ENCODE peak calls at places on chromosome 19, in nine cellular contexts. One of them, this sample, is unnamed. For H3K4me1, the result is how much of the 10 kb centered on the place peaks cover.

GRCh38 chr19:33157906-33158305 is 26.0 kb downstream of the WDR88 start:
- DNase-seq in sigmoid colon: no peak
- DNase-seq in RWPE2: no peak
- DNase-seq in kidney: no peak
- DNase-seq in osteoblast: no peak
- DNase-seq in GM23248: no peak
- DNase-seq in breast epithelium: no peak
- DNase-seq in heart right ventricle: no peak
- DNase-seq in pancreas: no peak
- DNase-seq in this sample: no peak

GRCh38 chr19:1038995-1039645 is 787 bp upstream of the ABCA7 start:
- DNase-seq in sigmoid colon: no peak
- DNase-seq in RWPE2: no peak
- DNase-seq in kidney: no peak
- DNase-seq in osteoblast: no peak
- DNase-seq in GM23248: peak
- DNase-seq in breast epithelium: no peak
- DNase-seq in heart right ventricle: no peak
- DNase-seq in pancreas: no peak
- DNase-seq in this sample: peak

GRCh38 chr19:29022599-29022998 is 190.4 kb downstream of the UQCRFS1 start:
- DNase-seq in sigmoid colon: no peak
- DNase-seq in RWPE2: no peak
- DNase-seq in kidney: no peak
- DNase-seq in osteoblast: no peak
- DNase-seq in GM23248: no peak
- DNase-seq in breast epithelium: no peak
- DNase-seq in heart right ventricle: no peak
- DNase-seq in pancreas: no peak
- DNase-seq in this sample: no peak

GRCh38 chr19:16273005-16273404 is 51.6 kb upstream of the KLF2 start:
- DNase-seq in sigmoid colon: peak
- DNase-seq in RWPE2: no peak
- DNase-seq in kidney: peak
- DNase-seq in osteoblast: no peak
- DNase-seq in GM23248: no peak
- DNase-seq in breast epithelium: no peak
- DNase-seq in heart right ventricle: peak
- DNase-seq in pancreas: no peak
- DNase-seq in this sample: no peak

GRCh38 chr19:7748756-7749155 is 1.4 kb upstream of the CD209 start:
- DNase-seq in sigmoid colon: peak
- DNase-seq in RWPE2: no peak
- DNase-seq in kidney: no peak
- DNase-seq in osteoblast: peak
- DNase-seq in GM23248: peak
- DNase-seq in breast epithelium: peak
- DNase-seq in heart right ventricle: no peak
- DNase-seq in pancreas: no peak
- DNase-seq in this sample: no peak

GRCh38 chr19:5700455-5701092 is 10.5 kb downstream of the RPL36 start:
- DNase-seq in sigmoid colon: peak
- DNase-seq in RWPE2: no peak
- DNase-seq in kidney: no peak
- DNase-seq in osteoblast: peak
- DNase-seq in GM23248: no peak
- DNase-seq in breast epithelium: no peak
- DNase-seq in heart right ventricle: no peak
- DNase-seq in pancreas: no peak
- DNase-seq in this sample: no peak

GRCh38 chr19:49555600-49556411 is 24.6 kb downstream of the NOSIP start:
- DNase-seq in sigmoid colon: peak
- DNase-seq in RWPE2: no peak
- DNase-seq in kidney: peak
- DNase-seq in osteoblast: peak
- DNase-seq in GM23248: peak
- DNase-seq in breast epithelium: no peak
- DNase-seq in heart right ventricle: peak
- DNase-seq in pancreas: peak
- DNase-seq in this sample: peak

GRCh38 chr19:32176591-32176990 is 168.8 kb upstream of the ZNF507 start:
- DNase-seq in sigmoid colon: no peak
- DNase-seq in RWPE2: no peak
- DNase-seq in kidney: no peak
- DNase-seq in osteoblast: no peak
- DNase-seq in GM23248: no peak
- DNase-seq in breast epithelium: no peak
- DNase-seq in heart right ventricle: no peak
- DNase-seq in pancreas: no peak
- DNase-seq in this sample: no peak

GRCh38 chr19:14023404-14024235 is 4.3 kb upstream of the RLN3 start:
- DNase-seq in sigmoid colon: no peak
- DNase-seq in RWPE2: no peak
- DNase-seq in kidney: peak
- DNase-seq in osteoblast: peak
- DNase-seq in GM23248: peak
- DNase-seq in breast epithelium: no peak
- DNase-seq in heart right ventricle: no peak
- DNase-seq in pancreas: peak
- DNase-seq in this sample: no peak

GRCh38 chr19:1618157-1619093 is 13.2 kb upstream of the UQCR11 start:
- DNase-seq in sigmoid colon: no peak
- DNase-seq in RWPE2: peak
- DNase-seq in kidney: peak
- DNase-seq in osteoblast: peak
- DNase-seq in GM23248: peak
- DNase-seq in breast epithelium: no peak
- DNase-seq in heart right ventricle: no peak
- DNase-seq in pancreas: peak
- DNase-seq in this sample: no peak

GRCh38 chr19:17468302-17469091 is 1.8 kb upstream of the SLC27A1 start:
- DNase-seq in sigmoid colon: peak
- DNase-seq in RWPE2: no peak
- DNase-seq in kidney: no peak
- DNase-seq in osteoblast: peak
- DNase-seq in GM23248: peak
- DNase-seq in breast epithelium: peak
- DNase-seq in heart right ventricle: peak
- DNase-seq in pancreas: peak
- DNase-seq in this sample: no peak

GRCh38 chr19:36876993-36877938 is 26.6 kb downstream of the ZNF345 start:
- DNase-seq in sigmoid colon: no peak
- DNase-seq in RWPE2: no peak
- DNase-seq in kidney: no peak
- DNase-seq in osteoblast: no peak
- DNase-seq in GM23248: no peak
- DNase-seq in breast epithelium: no peak
- DNase-seq in heart right ventricle: no peak
- DNase-seq in pancreas: no peak
- DNase-seq in this sample: no peak
- H3K27ac ChIP-seq in sigmoid colon: no peak
- H3K27ac ChIP-seq in RWPE2: no peak
- H3K27ac ChIP-seq in kidney: no peak
- H3K27ac ChIP-seq in osteoblast: no peak
- H3K27ac ChIP-seq in GM23248: no peak
- H3K27ac ChIP-seq in breast epithelium: no peak
- H3K27ac ChIP-seq in heart right ventricle: no peak
- H3K27ac ChIP-seq in pancreas: no peak
- H3K27ac ChIP-seq in this sample: no peak

GRCh38 chr19:39155114-39155700 is 29.6 kb downstream of the PAK4 start:
- DNase-seq in sigmoid colon: no peak
- DNase-seq in RWPE2: no peak
- DNase-seq in kidney: no peak
- DNase-seq in osteoblast: peak
- DNase-seq in GM23248: no peak
- DNase-seq in breast epithelium: no peak
- DNase-seq in heart right ventricle: no peak
- DNase-seq in pancreas: peak
- DNase-seq in this sample: no peak

GRCh38 chr19:39156891-39157230 is 31.3 kb downstream of the PAK4 start:
- DNase-seq in sigmoid colon: no peak
- DNase-seq in RWPE2: no peak
- DNase-seq in kidney: no peak
- DNase-seq in osteoblast: no peak
- DNase-seq in GM23248: no peak
- DNase-seq in breast epithelium: no peak
- DNase-seq in heart right ventricle: no peak
- DNase-seq in pancreas: no peak
- DNase-seq in this sample: no peak

GRCh38 chr19:39154626-39155100 is 29.1 kb downstream of the PAK4 start:
- DNase-seq in sigmoid colon: no peak
- DNase-seq in RWPE2: no peak
- DNase-seq in kidney: no peak
- DNase-seq in osteoblast: peak
- DNase-seq in GM23248: no peak
- DNase-seq in breast epithelium: peak
- DNase-seq in heart right ventricle: no peak
- DNase-seq in pancreas: peak
- DNase-seq in this sample: no peak

GRCh38 chr19:39156230-39156890 is 30.8 kb downstream of the PAK4 start:
- DNase-seq in sigmoid colon: no peak
- DNase-seq in RWPE2: no peak
- DNase-seq in kidney: no peak
- DNase-seq in osteoblast: peak
- DNase-seq in GM23248: peak
- DNase-seq in breast epithelium: no peak
- DNase-seq in heart right ventricle: no peak
- DNase-seq in pancreas: peak
- DNase-seq in this sample: no peak

DNA sequence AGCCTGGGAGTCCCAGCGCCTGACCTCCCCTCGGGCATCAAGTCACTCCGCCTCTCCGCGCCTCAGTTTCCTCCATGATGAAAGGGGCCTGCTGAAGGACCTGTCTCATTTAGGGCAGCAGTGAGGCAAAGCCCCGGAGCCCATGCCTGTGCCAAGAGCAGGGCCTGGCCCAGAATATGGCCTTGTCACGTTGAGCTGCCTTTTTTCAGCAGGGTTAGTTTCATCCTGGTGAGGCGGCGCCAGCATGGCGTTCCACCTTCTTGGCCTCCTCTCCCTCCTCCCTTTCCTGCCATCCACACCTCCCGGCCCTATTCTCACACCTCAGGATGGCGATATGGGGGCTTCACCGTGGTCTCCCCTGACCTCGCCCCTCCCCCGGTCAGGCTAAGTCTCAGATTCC is 30.2 kb downstream of the PAK4 start:
- DNase-seq in sigmoid colon: no peak
- DNase-seq in RWPE2: no peak
- DNase-seq in kidney: no peak
- DNase-seq in osteoblast: peak
- DNase-seq in GM23248: no peak
- DNase-seq in breast epithelium: no peak
- DNase-seq in heart right ventricle: no peak
- DNase-seq in pancreas: no peak
- DNase-seq in this sample: no peak
- H3K4me1 ChIP-seq in sigmoid colon: under half
- H3K4me1 ChIP-seq in RWPE2: under half
- H3K4me1 ChIP-seq in kidney: half or more
- H3K4me1 ChIP-seq in osteoblast: under half
- H3K4me1 ChIP-seq in GM23248: under half
- H3K4me1 ChIP-seq in breast epithelium: under half
- H3K4me1 ChIP-seq in heart right ventricle: under half
- H3K4me1 ChIP-seq in pancreas: under half
- H3K4me1 ChIP-seq in this sample: under half

GRCh38 chr19:54145541-54146158 is 8.1 kb downstream of the CNOT3 start:
- DNase-seq in sigmoid colon: no peak
- DNase-seq in RWPE2: no peak
- DNase-seq in kidney: no peak
- DNase-seq in osteoblast: no peak
- DNase-seq in GM23248: no peak
- DNase-seq in breast epithelium: no peak
- DNase-seq in heart right ventricle: no peak
- DNase-seq in pancreas: no peak
- DNase-seq in this sample: no peak

GRCh38 chr19:54149021-54149812 is 10.3 kb downstream of the LENG1 start:
- DNase-seq in sigmoid colon: no peak
- DNase-seq in RWPE2: no peak
- DNase-seq in kidney: no peak
- DNase-seq in osteoblast: no peak
- DNase-seq in GM23248: no peak
- DNase-seq in breast epithelium: no peak
- DNase-seq in heart right ventricle: no peak
- DNase-seq in pancreas: no peak
- DNase-seq in this sample: no peak

GRCh38 chr19:54147676-54148075 is 10.1 kb downstream of the CNOT3 start:
- DNase-seq in sigmoid colon: peak
- DNase-seq in RWPE2: no peak
- DNase-seq in kidney: peak
- DNase-seq in osteoblast: no peak
- DNase-seq in GM23248: no peak
- DNase-seq in breast epithelium: no peak
- DNase-seq in heart right ventricle: peak
- DNase-seq in pancreas: no peak
- DNase-seq in this sample: no peak

GRCh38 chr19:54151362-54152035 is 8.0 kb downstream of the LENG1 start:
- DNase-seq in sigmoid colon: no peak
- DNase-seq in RWPE2: no peak
- DNase-seq in kidney: no peak
- DNase-seq in osteoblast: no peak
- DNase-seq in GM23248: no peak
- DNase-seq in breast epithelium: no peak
- DNase-seq in heart right ventricle: no peak
- DNase-seq in pancreas: no peak
- DNase-seq in this sample: no peak

DNA sequence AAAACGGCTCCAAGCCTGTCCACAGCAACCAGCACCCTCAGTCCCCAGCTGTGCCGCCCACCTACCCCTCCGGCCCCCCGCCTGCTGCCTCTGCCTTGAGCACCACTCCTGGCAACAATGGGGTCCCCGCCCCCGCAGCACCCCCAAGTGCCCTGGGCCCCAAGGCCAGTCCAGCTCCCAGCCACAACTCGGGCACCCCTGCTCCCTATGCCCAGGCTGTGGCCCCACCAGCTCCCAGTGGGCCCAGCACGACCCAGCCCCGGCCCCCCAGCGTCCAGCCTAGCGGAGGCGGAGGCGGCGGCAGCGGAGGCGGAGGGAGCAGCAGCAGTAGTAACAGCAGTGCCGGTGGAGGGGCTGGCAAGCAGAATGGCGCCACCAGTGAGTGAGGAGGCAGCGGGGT is 10.6 kb downstream of the CNOT3 start:
- DNase-seq in sigmoid colon: no peak
- DNase-seq in RWPE2: no peak
- DNase-seq in kidney: peak
- DNase-seq in osteoblast: no peak
- DNase-seq in GM23248: no peak
- DNase-seq in breast epithelium: no peak
- DNase-seq in heart right ventricle: no peak
- DNase-seq in pancreas: no peak
- DNase-seq in this sample: no peak
- H3K27ac ChIP-seq in sigmoid colon: peak
- H3K27ac ChIP-seq in RWPE2: no peak
- H3K27ac ChIP-seq in kidney: no peak
- H3K27ac ChIP-seq in osteoblast: no peak
- H3K27ac ChIP-seq in GM23248: no peak
- H3K27ac ChIP-seq in breast epithelium: no peak
- H3K27ac ChIP-seq in heart right ventricle: peak
- H3K27ac ChIP-seq in pancreas: no peak
- H3K27ac ChIP-seq in this sample: no peak

DNA sequence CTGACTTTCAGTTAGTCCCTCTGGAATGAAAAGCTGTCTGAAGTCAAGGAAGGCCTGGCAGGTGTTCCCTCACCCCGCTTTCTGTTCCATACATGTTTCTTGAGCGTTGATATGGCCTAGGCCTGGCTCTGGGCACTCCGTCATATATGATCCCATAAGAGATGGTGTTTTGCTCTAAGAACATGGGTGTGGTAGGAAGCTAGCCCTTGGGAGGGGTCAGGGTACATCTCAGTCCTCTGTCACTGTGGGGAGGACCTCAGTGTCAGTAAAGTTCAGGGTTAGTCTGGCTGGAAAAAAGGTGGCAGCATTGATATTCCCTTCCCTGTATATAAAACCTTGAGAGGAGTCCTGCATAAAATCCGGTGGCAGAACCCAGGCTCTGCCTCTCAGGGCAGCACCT is 73.5 kb upstream of the NPAS1 start:
- DNase-seq in sigmoid colon: no peak
- DNase-seq in RWPE2: no peak
- DNase-seq in kidney: no peak
- DNase-seq in osteoblast: no peak
- DNase-seq in GM23248: no peak
- DNase-seq in breast epithelium: no peak
- DNase-seq in heart right ventricle: no peak
- DNase-seq in pancreas: no peak
- DNase-seq in this sample: no peak
- H3K4me1 ChIP-seq in sigmoid colon: under half
- H3K4me1 ChIP-seq in RWPE2: under half
- H3K4me1 ChIP-seq in kidney: under half
- H3K4me1 ChIP-seq in osteoblast: under half
- H3K4me1 ChIP-seq in GM23248: under half
- H3K4me1 ChIP-seq in breast epithelium: under half
- H3K4me1 ChIP-seq in heart right ventricle: under half
- H3K4me1 ChIP-seq in pancreas: under half
- H3K4me1 ChIP-seq in this sample: half or more